ENCODE peak calls at places on chromosomes 12 and 14, in four cellular contexts. A is pancreas, U is AG04450, S is NCI-H345. M is an unnamed sample.

GRCh38 chr14:29089849-29090248 is 323.3 kb downstream of the FOXG1 start:
- DNase-seq in S (no peak), A (no peak), U (no peak), M (no peak)

GRCh38 chr12:76137611-76138010 is 53.1 kb upstream of the NAP1L1 start:
- DNase-seq in S (no peak), U (no peak), A (no peak), M (no peak)

GRCh38 chr12:122856999-122857671 is 21.9 kb downstream of the HIP1R start:
- DNase-seq in S (no peak), A (no peak), U (peak; percentile 42), M (no peak)

GRCh38 chr14:69260979-69261605 is 1.1 kb downstream of the GALNT16 start:
- DNase-seq in S (peak; percentile 20), A (peak; percentile 39), U (no peak), M (peak; percentile 87)

GRCh38 chr12:95218164-95218851 is 701 bp downstream of the VEZT start:
- DNase-seq in U (no peak), A (no peak), S (peak; percentile 83), M (no peak)

GRCh38 chr14:95319312-95320075 is at the start of gene CLMN:
- DNase-seq in A (peak; percentile 75), S (peak; percentile 44), U (no peak), M (peak; percentile 92)

GRCh38 chr14:99537399-99537798 is 56.2 kb downstream of the CCNK start:
- DNase-seq in S (no peak), A (no peak), U (peak; percentile 41), M (no peak)

GRCh38 chr14:94180655-94181271 is 6.6 kb downstream of the PPP4R4 start:
- DNase-seq in U (no peak), A (no peak), S (peak; percentile 46), M (peak; percentile 41)

GRCh38 chr14:105888784-105889665 is 362.6 kb downstream of the TMEM121 start:
- DNase-seq in S (no peak), U (no peak), A (no peak), M (no peak)

GRCh38 chr12:114662512-114663177 is 21.3 kb downstream of the TBX3 start:
- DNase-seq in A (peak; percentile 87), S (peak; percentile 70), U (no peak), M (peak; percentile 68)

GRCh38 chr12:26841085-26841484 is 8.1 kb upstream of the ITPR2 start:
- DNase-seq in S (no peak), A (no peak), U (no peak), M (no peak)

GRCh38 chr12:85138833-85139232 is 102.7 kb downstream of the LRRIQ1 start:
- DNase-seq in U (no peak), A (no peak), S (no peak), M (no peak)

GRCh38 chr12:48822139-48822538 is 3.8 kb downstream of the CACNB3 start:
- DNase-seq in A (no peak), S (no peak), U (no peak), M (no peak)

GRCh38 chr12:109088818-109089217 is 4.5 kb downstream of the ALKBH2 start:
- DNase-seq in U (no peak), S (no peak), A (no peak), M (no peak)

GRCh38 chr12:12442548-12443071 is 85.7 kb downstream of the BORCS5 start:
- DNase-seq in U (no peak), A (no peak), S (no peak), M (no peak)

GRCh38 chr12:94674835-94675234 is 24.5 kb upstream of the TMCC3 start:
- DNase-seq in A (no peak), S (no peak), U (no peak), M (no peak)

GRCh38 chr14:22469541-22470303 is 119.3 kb downstream of the DAD1 start:
- DNase-seq in U (no peak), S (no peak), A (no peak), M (no peak)

GRCh38 chr12:131493068-131493826 is 217.6 kb upstream of the SFSWAP start:
- DNase-seq in S (no peak), U (no peak), A (no peak), M (no peak)

GRCh38 chr14:76337619-76338545 is 38.1 kb upstream of the ESRRB start:
- DNase-seq in U (no peak), S (no peak), A (no peak), M (no peak)

GRCh38 chr12:91513354-91513753 is 330.7 kb upstream of the DCN start:
- DNase-seq in S (no peak), A (no peak), U (no peak), M (no peak)

GRCh38 chr12:14454098-14454907 is 88.8 kb downstream of the ATF7IP start:
- DNase-seq in U (no peak), S (peak; percentile 43), A (no peak), M (peak; percentile 78)

GRCh38 chr12:6277982-6278438 is 32.5 kb upstream of the PLEKHG6 start:
- DNase-seq in A (peak; percentile 70), S (no peak), U (no peak), M (no peak)

GRCh38 chr12:46379352-46379751 is 6.8 kb upstream of the SLC38A2 start:
- DNase-seq in U (no peak), A (no peak), S (no peak), M (no peak)

GRCh38 chr12:96186902-96187301 is 7.3 kb upstream of the ELK3 start:
- DNase-seq in S (no peak), U (no peak), A (no peak), M (no peak)

GRCh38 chr12:79673334-79673733 is 17.4 kb downstream of the PAWR start:
- DNase-seq in A (no peak), U (no peak), S (peak; percentile 53), M (no peak)

GRCh38 chr12:92950011-92950410 is 20.9 kb upstream of the EEA1 start:
- DNase-seq in U (no peak), S (no peak), A (no peak), M (no peak)

GRCh38 chr12:9345163-9345562 is 137.0 kb upstream of the PZP start:
- DNase-seq in U (no peak), S (no peak), A (no peak), M (no peak)

GRCh38 chr12:14613718-14614117 is 46.0 kb upstream of the PLBD1 start:
- DNase-seq in A (no peak), S (no peak), U (no peak), M (no peak)

GRCh38 chr12:110104188-110104969 is 19.8 kb upstream of the IFT81 start:
- DNase-seq in U (no peak), A (no peak), S (no peak), M (no peak)

GRCh38 chr12:98861232-98861631 is 216.1 kb downstream of the APAF1 start:
- DNase-seq in A (no peak), U (no peak), S (no peak), M (no peak)

GRCh38 chr12:52197371-52198231 is 5.8 kb upstream of the KRT80 start:
- DNase-seq in S (peak; percentile 68), U (no peak), A (peak; percentile 76), M (no peak)

GRCh38 chr14:54727929-54728328 is 161.0 kb downstream of the SAMD4A start:
- DNase-seq in A (no peak), U (no peak), S (no peak), M (no peak)

GRCh38 chr12:113981876-113982275 is 15.8 kb upstream of the RBM19 start:
- DNase-seq in U (no peak), S (no peak), A (no peak), M (no peak)

GRCh38 chr12:63964301-63964700 is 119.8 kb downstream of the SRGAP1 start:
- DNase-seq in U (no peak), A (no peak), S (no peak), M (no peak)

GRCh38 chr14:100662850-100663527 is 63.7 kb upstream of the DLK1 start:
- DNase-seq in S (peak; percentile 71), U (no peak), A (peak; percentile 72), M (peak; percentile 83)

GRCh38 chr12:98736352-98737326 is 91.5 kb downstream of the APAF1 start:
- DNase-seq in A (no peak), S (peak; percentile 95), U (no peak), M (no peak)

GRCh38 chr12:52435659-52435999 is 1.5 kb upstream of the KRT75 start:
- DNase-seq in U (no peak), S (no peak), A (no peak), M (no peak)

GRCh38 chr14:49408187-49408963 is 177.8 kb downstream of the RPS29 start:
- DNase-seq in U (no peak), S (no peak), A (no peak), M (no peak)

GRCh38 chr14:105197274-105197673 is 16.2 kb upstream of the NUDT14 start:
- DNase-seq in S (no peak), U (no peak), A (no peak), M (no peak)

M was measured in D341Med.